ENCODE peak calls at places on chromosome 1, in eight cellular contexts. J is Panc1, A is IMR-90, E is tibial artery, K is BE2C, P is fibroblast of lung, D is vagina, S is sigmoid colon. C is an unnamed sample.

GRCh38 chr1:117586747-117587478 is 18.9 kb upstream of the TENT5C start:
- DNase-seq in A (no peak), D (no peak), S (peak; percentile 58), J (no peak), K (no peak), P (no peak), E (no peak), C (no peak)

GRCh38 chr1:20100632-20101355 is 18.5 kb downstream of the PLA2G2D start:
- DNase-seq in E (no peak), D (no peak), K (peak; percentile 26), J (peak; percentile 56), A (peak; percentile 48), S (peak; percentile 70), P (peak; percentile 63), C (no peak)

GRCh38 chr1:113608371-113608770 is 150.9 kb downstream of the PHTF1 start:
- DNase-seq in E (no peak), J (no peak), P (no peak), K (no peak), A (no peak), D (no peak), S (no peak), C (no peak)

GRCh38 chr1:201310986-201311355 is 27.7 kb downstream of the PKP1 start:
- DNase-seq in J (no peak), E (no peak), A (peak; percentile 13), K (no peak), D (no peak), P (peak; percentile 42), S (no peak), C (no peak)

GRCh38 chr1:240946926-240947325 is 335.0 kb upstream of the GREM2 start:
- DNase-seq in K (peak; percentile 44), E (no peak), D (no peak), A (peak; percentile 54), J (no peak), P (peak; percentile 21), S (no peak), C (no peak)

GRCh38 chr1:38858833-38859560 is 575 bp downstream of the RRAGC start:
- DNase-seq in K (peak; percentile 12), A (peak; percentile 59), S (peak; percentile 77), J (no peak), D (no peak), P (peak; percentile 54), E (peak; percentile 59), C (peak; percentile 13)

GRCh38 chr1:63731117-63732043 is 42.4 kb upstream of the ROR1 start:
- DNase-seq in J (peak; percentile 96), K (no peak), P (peak; percentile 97), E (peak; percentile 51), D (peak; percentile 58), A (peak; percentile 96), S (no peak), C (peak; percentile 96)

GRCh38 chr1:31796707-31797106 is 19.1 kb downstream of the SPOCD1 start:
- DNase-seq in P (peak; percentile 31), D (no peak), K (no peak), E (peak; percentile 16), A (no peak), J (no peak), S (peak; percentile 28), C (no peak)

GRCh38 chr1:211965108-211965805 is 70.1 kb downstream of the INTS7 start:
- DNase-seq in K (no peak), J (no peak), E (no peak), S (no peak), P (no peak), D (no peak), A (no peak), C (no peak)

GRCh38 chr1:81800741-81801031 is at the start of gene ADGRL2:
- DNase-seq in S (peak; percentile 70), J (no peak), E (no peak), D (no peak), K (no peak), A (no peak), P (no peak), C (no peak)

DNA sequence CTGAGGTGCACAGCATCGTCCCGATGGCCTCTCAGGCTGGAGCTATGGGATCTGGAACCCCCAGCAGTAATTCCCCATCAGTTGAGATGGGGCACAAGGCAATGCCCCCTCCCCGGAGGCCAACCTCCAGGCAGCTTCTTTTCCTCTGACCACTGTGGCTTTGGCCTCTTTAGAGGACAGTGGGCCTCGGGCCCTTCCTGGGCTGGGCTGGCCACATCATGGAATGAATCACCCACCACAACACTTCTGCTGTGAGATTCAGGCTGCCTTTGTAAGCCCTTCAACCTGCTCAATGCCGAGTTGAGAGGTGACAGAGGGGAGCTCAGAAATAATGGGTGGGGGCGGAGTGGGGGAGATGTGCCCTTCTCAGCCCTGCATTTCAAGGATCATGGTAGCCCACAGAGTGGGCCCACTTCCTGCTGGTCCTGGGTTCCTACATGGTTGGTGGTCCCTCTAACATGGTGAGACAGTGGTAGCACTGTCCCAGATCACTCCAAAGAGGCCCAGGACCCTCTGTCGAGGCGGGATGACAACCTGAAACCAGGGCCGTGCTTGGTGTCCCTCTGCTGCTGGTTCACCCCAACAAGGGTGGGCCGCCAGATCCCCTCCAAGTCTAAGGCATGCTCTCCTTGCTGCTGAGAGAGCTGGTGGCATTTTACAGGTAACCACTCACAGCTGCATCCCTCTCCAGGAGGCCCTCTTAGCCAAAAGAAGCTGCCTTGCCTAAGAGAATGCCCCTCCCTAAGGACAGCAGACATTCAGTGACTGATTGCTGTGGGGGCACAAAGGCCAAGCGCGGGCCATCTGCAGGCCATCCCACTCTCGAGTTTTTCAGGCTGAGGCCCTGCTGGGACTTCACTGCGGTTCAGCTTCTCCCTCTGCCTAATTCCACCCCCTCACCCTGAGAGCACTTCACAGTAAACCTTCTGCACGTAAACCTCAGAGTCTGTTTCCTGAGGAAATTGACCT is 29.7 kb upstream of the EVA1B start:
- DNase-seq in J (no peak), A (peak; percentile 79), E (no peak), K (no peak), P (peak; percentile 55), S (no peak), D (no peak), C (no peak)
- H3K36me3 ChIP-seq in J (peaks cover 12% of the 10 kb centered on the region), A (peaks cover 46% of the 10 kb centered on the region), E (peaks cover 35% of the 10 kb centered on the region), K (peaks cover 4% of the 10 kb centered on the region), P (peaks cover 27% of the 10 kb centered on the region), S (peaks cover 17% of the 10 kb centered on the region), D (no peaks in the 10 kb centered on the region), C (peaks cover 33% of the 10 kb centered on the region)

DNA sequence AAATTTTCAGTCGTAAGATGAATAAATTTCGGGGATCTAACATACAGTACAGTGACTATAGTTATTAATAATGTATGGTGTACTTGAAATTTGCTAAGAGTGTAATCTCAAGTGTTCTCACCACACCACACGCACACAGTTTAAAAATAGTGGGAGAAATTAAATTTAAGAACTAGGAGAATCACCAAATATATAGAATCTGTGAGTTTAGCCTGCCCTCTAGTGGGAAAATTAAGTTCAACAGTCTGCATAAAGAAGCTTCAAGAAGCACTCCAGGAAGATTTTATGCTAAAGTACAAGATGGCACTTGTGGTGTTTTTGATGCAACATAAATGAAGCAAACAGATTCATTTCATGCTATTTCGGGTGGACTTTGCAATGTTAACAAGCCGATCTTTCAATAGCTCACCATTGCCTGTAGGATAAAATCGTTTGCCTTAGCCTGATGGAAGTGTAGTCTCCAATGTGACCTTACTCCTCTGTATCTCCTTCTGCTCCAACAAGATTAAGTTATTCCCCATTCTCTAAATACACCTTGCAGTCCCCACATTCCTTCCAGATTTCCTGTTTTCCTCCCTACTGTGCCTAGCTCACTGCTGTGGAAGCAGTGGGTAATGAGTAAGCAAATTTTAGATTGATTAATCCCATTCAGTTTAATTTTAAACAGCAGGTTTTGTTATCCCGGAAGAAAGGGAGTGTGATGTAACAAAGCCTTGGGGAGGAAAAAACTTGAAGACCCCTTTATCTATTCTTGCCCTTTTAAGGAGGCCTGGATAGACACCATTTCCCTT is 8.7 kb upstream of the PIK3C2B start:
- DNase-seq in J (no peak), K (no peak), A (peak; percentile 74), E (no peak), D (no peak), P (peak; percentile 85), S (no peak), C (no peak)
- TF ChIP-seq CTCF in J (peak; percentile 74), K (peak; percentile 72), A (peak; percentile 83), E (peak; percentile 72), D (peak; percentile 72), P (peak; percentile 43), S (peak; percentile 70), C (peak; percentile 57)

GRCh38 chr1:178283409-178283808 is 189.5 kb downstream of the RASAL2 start:
- DNase-seq in D (no peak), E (no peak), K (no peak), A (peak; percentile 51), S (no peak), J (no peak), P (peak; percentile 28), C (no peak)
- H3K4me3 ChIP-seq in D (no peak overlapping the region), E (no peak overlapping the region), K (no peak overlapping the region), A (no peak overlapping the region), S (no peak overlapping the region), J (no peak overlapping the region), P (no peak overlapping the region), C (no peak overlapping the region)

DNA sequence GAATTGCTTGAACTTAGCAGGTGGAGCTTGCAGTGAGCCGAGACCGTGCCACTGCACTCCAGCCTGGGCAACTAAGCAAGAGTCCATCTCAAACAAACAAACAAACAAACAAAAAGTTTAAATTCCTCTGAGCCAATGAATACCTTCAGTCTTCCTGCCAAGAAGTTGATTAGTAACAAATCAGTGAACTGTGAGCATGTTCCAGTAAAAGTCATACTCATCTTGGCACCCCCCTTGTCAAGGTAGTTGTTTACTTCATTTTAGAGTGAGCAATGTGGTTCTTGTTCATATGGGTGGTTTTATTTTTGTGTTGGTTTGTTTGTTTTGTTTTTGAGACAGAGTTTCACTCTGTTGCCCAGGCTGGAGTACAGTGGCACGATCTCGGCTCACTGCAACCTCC is 18.0 kb upstream of the SLC2A7 start:
- DNase-seq in S (no peak), A (no peak), K (no peak), E (no peak), P (no peak), J (no peak), D (no peak), C (no peak)
- H3K36me3 ChIP-seq in S (no peaks in the 10 kb centered on the region), A (no peaks in the 10 kb centered on the region), K (no peaks in the 10 kb centered on the region), E (no peaks in the 10 kb centered on the region), P (no peaks in the 10 kb centered on the region), J (no peaks in the 10 kb centered on the region), D (no peaks in the 10 kb centered on the region), C (no peaks in the 10 kb centered on the region)